ENCODE peak calls at places on chromosomes 12 and 14, in five cellular contexts. R is neuronal stem cell, O is mesenchymal stem cell, Y is H1, U is mesendoderm. C is an unnamed sample.

GRCh38 chr12:53101931-53102781 is 1.1 kb upstream of the SOAT2 start:
- DNase-seq in Y (no peak), U (no peak), R (no peak), O (no peak), C (no peak)

GRCh38 chr14:102417118-102417517 is 54.4 kb downstream of the TECPR2 start:
- DNase-seq in U (no peak), Y (no peak), O (no peak), R (no peak), C (no peak)

GRCh38 chr12:62435337-62436163 is 31.1 kb upstream of the MON2 start:
- DNase-seq in Y (peak), U (peak), R (peak), O (peak), C (peak)

GRCh38 chr12:89319606-89320005 is 32.7 kb downstream of the DUSP6 start:
- DNase-seq in U (no peak), Y (no peak), O (no peak), R (no peak), C (no peak)

GRCh38 chr14:65224799-65225198 is 122.5 kb upstream of the MAX start:
- DNase-seq in U (no peak), R (no peak), O (no peak), Y (no peak), C (no peak)

GRCh38 chr12:106898001-106898966 is 57.4 kb upstream of the TMEM263 start:
- DNase-seq in Y (no peak), R (no peak), O (no peak), U (no peak), C (no peak)

GRCh38 chr14:96077983-96078686 is 39.0 kb downstream of the C14orf132 start:
- DNase-seq in Y (no peak), R (no peak), O (no peak), U (no peak), C (no peak)

GRCh38 chr14:77186911-77187648 is 5.5 kb downstream of the TMEM63C start:
- DNase-seq in O (no peak), U (peak), Y (no peak), R (peak), C (peak)

GRCh38 chr14:104422301-104423223 is 157.0 kb upstream of the C14orf180 start:
- DNase-seq in R (no peak), O (no peak), Y (no peak), U (no peak), C (no peak)

GRCh38 chr14:37340353-37340752 is 142.6 kb downstream of the MIPOL1 start:
- DNase-seq in R (no peak), U (peak), O (no peak), Y (no peak), C (no peak)

GRCh38 chr12:66403746-66404145 is 101.5 kb downstream of the HELB start:
- DNase-seq in U (no peak), Y (no peak), O (no peak), R (no peak), C (no peak)

GRCh38 chr12:66405395-66405794 is 103.1 kb downstream of the HELB start:
- DNase-seq in O (peak), U (no peak), Y (no peak), R (no peak), C (peak)

DNA sequence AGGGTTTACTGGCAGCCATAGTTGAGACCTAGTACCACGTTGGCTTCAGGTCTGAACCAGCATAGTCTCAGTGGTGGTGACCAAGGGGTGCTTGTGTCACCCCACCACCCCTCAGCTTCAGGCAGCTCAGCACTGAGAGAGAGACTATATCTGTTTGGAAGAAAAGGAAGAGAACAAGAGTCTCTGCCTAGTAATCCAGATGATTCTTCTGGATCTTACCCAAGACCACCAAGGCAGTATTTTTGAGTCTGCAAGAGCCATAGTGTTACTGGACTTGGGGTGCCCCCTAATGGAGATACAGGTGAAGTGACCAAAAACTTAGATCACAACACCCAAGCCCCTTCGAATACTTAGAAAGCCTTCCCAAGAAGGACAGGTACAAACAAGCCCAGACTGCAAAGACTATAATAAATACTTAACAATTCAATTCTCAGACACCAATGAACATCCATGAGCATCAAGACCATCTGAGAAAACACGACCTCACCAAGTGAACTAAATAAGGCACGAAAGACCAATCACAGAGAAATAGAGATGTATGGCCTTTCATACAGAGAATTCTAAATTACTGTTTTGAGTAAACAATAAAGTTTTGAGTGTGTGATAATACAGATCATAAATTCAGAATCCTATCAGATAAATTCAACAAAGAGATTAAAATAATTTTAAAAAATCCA is 107.0 kb downstream of the HELB start:
- DNase-seq in R (peak), Y (peak), O (peak), U (peak), C (peak)
- H2BK15ac ChIP-seq in R (no peak), Y (no peak), O (no peak), U (no peak), C (peak)

GRCh38 chr12:12008232-12008850 is 62.4 kb upstream of the BCL2L14 start:
- DNase-seq in R (no peak), O (no peak), Y (no peak), U (no peak), C (no peak)

GRCh38 chr12:12008931-12009611 is 61.7 kb upstream of the BCL2L14 start:
- DNase-seq in R (peak), Y (peak), O (peak), U (peak), C (peak)

GRCh38 chr12:12011880-12012260 is 58.9 kb upstream of the BCL2L14 start:
- DNase-seq in R (no peak), U (no peak), Y (no peak), O (no peak), C (no peak)

GRCh38 chr12:12007713-12008231 is 63.0 kb upstream of the BCL2L14 start:
- DNase-seq in Y (no peak), R (no peak), U (no peak), O (no peak), C (no peak)

DNA sequence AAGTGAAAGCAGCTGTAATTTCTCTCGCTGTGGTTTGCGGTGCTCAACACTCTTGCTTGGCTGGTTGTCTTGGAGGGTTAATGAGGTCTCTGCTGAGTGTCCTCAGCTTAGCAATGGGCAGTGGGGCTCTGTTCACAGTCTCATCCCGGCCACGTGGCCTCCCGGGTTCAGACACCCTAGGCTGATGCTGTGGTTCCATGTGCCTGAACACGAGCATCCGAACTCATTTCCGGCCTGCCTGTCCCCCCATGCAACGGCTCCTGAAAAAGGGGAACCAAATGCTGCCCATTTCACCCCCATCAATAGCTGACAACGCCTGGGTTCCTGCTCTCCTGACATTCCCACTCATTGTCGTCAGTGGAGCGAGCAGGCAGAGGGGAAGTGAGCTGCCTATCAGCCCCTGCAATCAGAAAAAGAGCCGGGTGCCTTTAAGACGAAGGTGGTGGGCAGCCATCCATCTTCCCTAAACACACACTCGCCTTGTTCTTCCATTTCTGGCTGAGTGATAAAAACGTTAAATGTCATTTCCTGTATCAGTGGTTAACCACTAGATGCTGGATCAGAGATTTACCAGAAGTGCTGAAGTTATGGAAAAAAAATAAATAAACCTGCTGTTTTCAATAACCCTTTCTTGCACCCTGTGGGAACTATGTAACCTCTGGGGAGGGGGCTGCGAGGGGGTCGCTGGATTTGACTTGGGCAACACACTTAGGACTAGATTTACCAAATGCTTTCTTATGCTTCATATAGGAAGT is 60.3 kb upstream of the BCL2L14 start:
- DNase-seq in R (no peak), Y (no peak), U (no peak), O (peak), C (peak)
- H2BK15ac ChIP-seq in R (no peak), Y (peak), U (no peak), O (no peak), C (peak)

DNA sequence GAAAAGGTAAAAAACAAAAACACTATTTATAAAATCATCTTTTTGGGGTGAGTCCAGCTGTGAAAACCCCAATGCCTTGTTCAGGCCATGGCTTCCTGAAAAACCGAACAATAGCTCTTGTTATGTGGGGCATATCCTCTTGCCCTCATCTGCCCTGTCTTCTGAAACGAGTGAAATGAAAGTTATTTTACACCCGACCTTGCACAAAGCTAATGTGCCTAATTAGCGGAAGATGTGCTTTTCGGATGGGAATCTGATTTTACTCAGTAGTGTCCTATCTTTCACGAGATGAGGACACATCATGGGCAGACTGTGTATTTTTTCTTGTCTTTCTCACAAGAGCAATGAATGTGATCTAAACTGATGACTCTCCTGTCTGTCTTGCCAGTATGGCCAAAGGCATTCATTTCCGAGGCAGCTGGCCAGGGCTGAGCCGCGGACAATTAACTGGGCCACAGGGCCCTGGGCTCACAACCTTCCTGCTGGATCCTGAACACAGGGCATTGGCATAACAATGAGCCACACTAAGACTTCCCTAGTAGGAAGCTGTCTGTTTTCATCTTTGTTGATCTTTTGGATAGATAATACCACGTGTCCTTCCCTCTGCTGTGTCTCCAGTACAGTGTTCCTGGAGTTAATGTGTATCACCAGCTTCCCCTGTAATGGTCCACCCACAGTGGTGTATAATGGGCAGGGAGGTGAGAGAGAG is 86.0 kb upstream of the HIF1A start:
- DNase-seq in O (peak), R (no peak), U (peak), Y (peak), C (peak)
- H2BK15ac ChIP-seq in O (no peak), R (no peak), U (no peak), Y (no peak), C (peak)

DNA sequence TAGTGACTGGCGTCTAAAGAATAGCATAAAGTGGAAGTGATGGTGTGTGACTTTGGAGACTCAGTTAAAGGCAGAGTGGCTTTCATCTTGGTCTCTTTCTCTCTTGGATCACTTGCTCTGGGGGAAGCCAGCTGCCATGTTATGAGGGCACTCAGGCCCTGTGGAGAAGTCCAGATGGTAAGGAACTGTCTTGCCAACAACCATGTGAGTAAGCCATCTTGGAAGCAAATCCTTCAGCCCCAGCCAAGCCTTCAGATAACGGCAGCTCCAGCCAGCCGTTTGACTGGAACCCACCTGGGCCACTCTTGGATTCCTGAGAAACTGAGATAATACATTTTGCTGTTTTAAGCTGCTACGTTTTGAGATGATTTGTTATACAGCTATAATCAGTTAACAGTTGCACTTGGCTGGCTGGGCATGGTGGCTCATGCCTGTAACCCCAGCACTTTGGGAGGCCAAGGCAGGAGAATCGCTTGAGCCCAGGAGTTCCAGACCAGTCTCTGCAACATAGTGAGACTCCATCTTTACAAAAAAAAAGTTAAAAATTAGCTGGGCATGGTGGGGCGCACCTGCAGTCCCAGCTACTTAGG is 7.7 kb upstream of the LRRC23 start:
- DNase-seq in U (no peak), O (no peak), Y (no peak), R (no peak), C (no peak)
- H2BK15ac ChIP-seq in U (no peak), O (no peak), Y (no peak), R (no peak), C (peak)

GRCh38 chr12:120928864-120929652 is 24.9 kb upstream of the SPPL3 start:
- DNase-seq in R (no peak), U (peak), O (no peak), Y (no peak), C (no peak)
- H2BK15ac ChIP-seq in R (no peak), U (no peak), O (no peak), Y (peak), C (no peak)

DNA sequence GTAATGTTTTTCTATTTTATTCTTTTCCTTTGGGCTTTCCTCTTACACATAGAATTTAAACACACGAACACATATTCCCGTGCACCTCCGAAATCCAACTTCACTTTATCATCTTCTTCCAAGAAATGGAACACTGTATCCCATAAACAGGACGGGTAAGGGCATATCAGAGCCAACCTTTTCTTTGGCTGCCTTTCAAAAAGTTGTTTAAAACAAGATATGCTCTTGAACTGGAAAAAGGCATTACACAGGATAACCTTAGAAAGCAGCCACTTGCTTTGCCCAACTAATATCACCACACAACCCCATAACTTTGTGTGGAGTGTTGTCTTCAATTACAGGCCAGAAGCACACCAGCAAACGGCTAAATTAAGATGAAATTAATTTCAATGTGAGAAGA is 65.3 kb upstream of the CDKN3 start:
- DNase-seq in Y (no peak), R (no peak), U (no peak), O (no peak), C (no peak)
- H2BK15ac ChIP-seq in Y (no peak), R (no peak), U (no peak), O (no peak), C (no peak)